ENCODE peak calls at places on chromosome 14, in four cellular contexts. V is foreskin fibroblast, C is fibroblast of pulmonary artery, F is stomach. G is an unnamed sample.

GRCh38 chr14:74853581-74853980 is 22.4 kb downstream of the PROX2 start:
- DNase-seq in V (no peak), C (no peak), F (no peak), G (no peak)

GRCh38 chr14:32345311-32345771 is 16.2 kb downstream of the AKAP6 start:
- DNase-seq in V (no peak), C (peak), F (no peak), G (no peak)

GRCh38 chr14:99260652-99261551 is 11.1 kb downstream of the BCL11B start:
- DNase-seq in V (no peak), C (no peak), F (no peak), G (no peak)

GRCh38 chr14:81464253-81465001 is 64.3 kb upstream of the STON2 start:
- DNase-seq in V (peak), C (peak), F (no peak), G (peak)

GRCh38 chr14:80464531-80465149 is 253.3 kb upstream of the DIO2 start:
- DNase-seq in V (no peak), C (no peak), F (no peak), G (no peak)

GRCh38 chr14:88481794-88482193 is 73.0 kb downstream of the PTPN21 start:
- DNase-seq in V (no peak), C (no peak), F (no peak), G (no peak)

GRCh38 chr14:22978873-22979671 is 3.3 kb downstream of the AJUBA start:
- DNase-seq in V (no peak), C (no peak), F (no peak), G (no peak)

GRCh38 chr14:76380991-76381390 is 5.1 kb downstream of the ESRRB start:
- DNase-seq in V (no peak), C (no peak), F (no peak), G (no peak)

GRCh38 chr14:83706555-83706954 is 1823.4 kb upstream of the FLRT2 start:
- DNase-seq in V (peak), C (no peak), F (no peak), G (no peak)

GRCh38 chr14:68619805-68620574 is 172.9 kb downstream of the ZFP36L1 start:
- DNase-seq in V (peak), C (peak), F (no peak), G (no peak)

GRCh38 chr14:68535404-68536024 is 257.4 kb downstream of the ZFP36L1 start:
- DNase-seq in V (peak), C (peak), F (no peak), G (no peak)

GRCh38 chr14:103879570-103880333 is 32.4 kb upstream of the PPP1R13B start:
- DNase-seq in V (peak), C (no peak), F (peak), G (no peak)

GRCh38 chr14:73191441-73191840 is 45.9 kb upstream of the PAPLN start:
- DNase-seq in V (no peak), C (no peak), F (no peak), G (no peak)

GRCh38 chr14:46550836-46551235 is 100.7 kb downstream of the RPL10L start:
- DNase-seq in V (no peak), C (no peak), F (no peak), G (no peak)

GRCh38 chr14:89283327-89284060 is 133.5 kb downstream of the FOXN3 start:
- DNase-seq in V (no peak), C (no peak), F (no peak), G (no peak)

GRCh38 chr14:20743556-20743955 is 2.1 kb upstream of the EDDM3A start:
- DNase-seq in V (no peak), C (no peak), F (no peak), G (no peak)

GRCh38 chr14:68143341-68143807 is 323.8 kb downstream of the RAD51B start:
- DNase-seq in V (peak), C (peak), F (peak), G (peak)

GRCh38 chr14:70812124-70812818 is 3.0 kb upstream of the MAP3K9 start:
- DNase-seq in V (no peak), C (no peak), F (no peak), G (no peak)

GRCh38 chr14:53784688-53785087 is 171.9 kb downstream of the BMP4 start:
- DNase-seq in V (no peak), C (no peak), F (no peak), G (no peak)

GRCh38 chr14:77598366-77599050 is 17.9 kb downstream of the SPTLC2 start:
- DNase-seq in V (no peak), C (no peak), F (no peak), G (no peak)

GRCh38 chr14:75399819-75400678 is 27.8 kb upstream of the JDP2 start:
- DNase-seq in V (peak), C (peak), F (peak), G (no peak)

GRCh38 chr14:92460541-92460915 is 53.1 kb upstream of the RIN3 start:
- DNase-seq in V (no peak), C (no peak), F (peak), G (no peak)

GRCh38 chr14:92458959-92459478 is 54.6 kb upstream of the RIN3 start:
- DNase-seq in V (no peak), C (no peak), F (no peak), G (no peak)

GRCh38 chr14:92460916-92461579 is 52.5 kb upstream of the RIN3 start:
- DNase-seq in V (peak), C (peak), F (peak), G (peak)

GRCh38 chr14:92458136-92458958 is 55.2 kb upstream of the RIN3 start:
- DNase-seq in V (no peak), C (no peak), F (no peak), G (no peak)

DNA sequence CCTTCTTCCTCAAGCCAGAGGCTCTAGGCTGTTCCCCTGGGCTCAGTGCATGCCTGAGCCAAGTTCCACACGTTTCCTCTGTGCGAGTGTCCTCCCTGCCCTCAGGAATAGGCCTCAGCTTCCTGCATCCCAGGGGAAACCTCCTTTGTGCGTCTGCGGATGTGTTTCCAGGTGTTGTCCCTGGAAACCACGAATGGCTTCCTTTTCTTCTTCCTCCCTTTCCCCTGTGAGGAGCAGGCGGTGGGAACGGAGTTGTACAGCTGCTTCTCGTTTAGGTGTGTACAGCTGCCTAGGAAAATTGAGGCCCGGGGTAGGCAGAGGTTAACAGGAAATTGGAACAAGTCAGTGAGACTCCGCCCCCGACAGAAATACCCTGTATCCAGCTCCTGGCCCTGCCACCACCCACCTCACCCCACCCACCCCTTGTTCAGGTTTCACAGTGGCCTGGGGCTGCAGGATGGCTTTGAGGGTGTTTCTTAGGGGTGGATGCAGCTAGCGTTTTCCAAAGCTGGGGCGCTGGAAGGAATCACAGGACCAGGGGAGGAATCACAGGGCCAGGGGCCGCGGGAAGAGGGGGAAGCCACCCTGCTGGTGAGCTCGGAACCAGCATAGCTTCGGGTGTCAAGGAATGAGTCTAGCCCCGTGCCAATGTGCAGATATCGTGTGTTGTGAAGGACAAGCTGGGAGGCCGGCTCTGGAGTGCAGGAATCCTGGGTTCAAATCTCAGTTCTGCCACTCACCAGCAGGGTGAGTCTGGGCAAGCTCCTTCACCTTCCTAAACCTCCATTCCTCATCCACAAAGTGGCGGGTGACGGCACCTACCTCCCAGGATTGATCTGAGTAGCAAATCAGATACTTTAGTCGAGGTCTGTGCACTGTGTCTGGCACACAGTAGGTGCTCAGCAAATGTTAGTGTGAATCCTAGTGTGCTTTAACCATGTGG is 53.8 kb upstream of the RIN3 start:
- DNase-seq in V (no peak), C (peak), F (no peak), G (no peak)
- TF ChIP-seq CTCF in V (no peak), C (peak), F (no peak), G (no peak)

GRCh38 chr14:56805992-56806737 is 4.1 kb downstream of the OTX2 start:
- DNase-seq in V (no peak), C (no peak), F (no peak), G (no peak)

GRCh38 chr14:56809262-56810215 is 740 bp downstream of the OTX2 start:
- DNase-seq in V (no peak), C (no peak), F (no peak), G (no peak)

GRCh38 chr14:56805201-56805991 is 4.9 kb downstream of the OTX2 start:
- DNase-seq in V (no peak), C (no peak), F (no peak), G (no peak)

GRCh38 chr14:56808314-56809201 is 1.7 kb downstream of the OTX2 start:
- DNase-seq in V (no peak), C (no peak), F (no peak), G (no peak)

GRCh38 chr14:56807586-56808168 is 2.6 kb downstream of the OTX2 start:
- DNase-seq in V (no peak), C (no peak), F (no peak), G (no peak)
- H3K4me3 ChIP-seq in V (no peak), C (no peak), F (no peak), G (no peak)

GRCh38 chr14:21894003-21894897 is 220.6 kb upstream of the OR4E1 start:
- DNase-seq in V (no peak), C (no peak), F (peak), G (no peak)
- TF ChIP-seq CTCF in V (no peak), C (peak), F (no peak), G (peak)

GRCh38 chr14:49999826-50000214 is 106.9 kb downstream of the ARF6 start:
- DNase-seq in V (no peak), C (no peak), F (no peak), G (no peak)
- H3K4me3 ChIP-seq in V (peak), C (no peak), F (no peak), G (no peak)

GRCh38 chr14:59018460-59018859 is 170.0 kb upstream of the DAAM1 start:
- DNase-seq in V (no peak), C (no peak), F (no peak), G (no peak)

GRCh38 chr14:59017285-59017965 is 171.0 kb upstream of the DAAM1 start:
- DNase-seq in V (no peak), C (no peak), F (no peak), G (no peak)

GRCh38 chr14:59018978-59019377 is 169.5 kb upstream of the DAAM1 start:
- DNase-seq in V (no peak), C (peak), F (no peak), G (no peak)

GRCh38 chr14:59013672-59014298 is 174.7 kb upstream of the DAAM1 start:
- DNase-seq in V (peak), C (peak), F (no peak), G (peak)

DNA sequence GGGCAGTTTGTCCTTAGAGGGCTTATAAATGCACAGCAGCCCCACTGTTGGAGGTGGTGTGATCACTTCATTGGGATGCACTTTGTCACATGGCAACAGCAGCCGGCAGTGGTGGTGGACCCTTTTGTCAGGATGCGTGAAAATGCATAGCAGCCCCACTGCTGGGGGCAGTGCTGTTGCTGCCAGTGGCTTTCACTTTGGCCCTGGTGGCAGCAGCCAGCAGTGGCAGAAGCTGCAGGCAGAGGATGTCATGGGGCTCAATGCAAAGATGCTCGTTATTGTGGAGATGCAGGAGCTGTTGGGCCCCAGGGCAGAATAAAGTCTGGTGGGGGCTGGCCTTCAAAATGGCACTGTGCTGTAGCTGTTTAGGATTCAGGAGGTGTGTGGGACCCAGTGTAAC is 173.0 kb upstream of the DAAM1 start:
- DNase-seq in V (no peak), C (no peak), F (no peak), G (no peak)
- TF ChIP-seq CTCF in V (no peak), C (no peak), F (no peak), G (no peak)

GRCh38 chr14:85934886-85935254 is 404.9 kb downstream of the FLRT2 start:
- DNase-seq in V (no peak), C (no peak), F (no peak), G (no peak)
- H3K4me3 ChIP-seq in V (peak), C (peak), F (peak), G (no peak)

DNA sequence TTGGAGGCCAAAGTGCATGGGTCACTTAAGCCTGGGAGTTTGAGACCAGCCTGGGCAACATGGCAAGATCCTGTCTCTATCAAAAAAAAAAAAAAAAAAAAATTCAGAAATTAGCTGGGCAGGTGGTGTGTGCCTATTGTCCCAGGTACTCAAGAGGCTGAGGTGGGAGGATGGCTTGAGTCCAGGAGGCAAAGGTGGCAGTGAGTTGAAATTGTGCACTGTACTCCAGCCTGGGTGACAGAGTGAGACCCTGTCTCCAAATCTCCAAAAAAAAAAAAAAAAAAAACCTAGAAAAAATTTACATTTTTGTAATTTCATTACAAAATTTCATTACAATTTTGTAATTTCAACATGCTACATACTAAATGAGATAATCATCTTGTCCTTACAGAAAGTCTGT is 42.7 kb downstream of the SYNE2 start:
- DNase-seq in V (no peak), C (no peak), F (no peak), G (no peak)
- TF ChIP-seq CTCF in V (no peak), C (no peak), F (no peak), G (no peak)

DNA sequence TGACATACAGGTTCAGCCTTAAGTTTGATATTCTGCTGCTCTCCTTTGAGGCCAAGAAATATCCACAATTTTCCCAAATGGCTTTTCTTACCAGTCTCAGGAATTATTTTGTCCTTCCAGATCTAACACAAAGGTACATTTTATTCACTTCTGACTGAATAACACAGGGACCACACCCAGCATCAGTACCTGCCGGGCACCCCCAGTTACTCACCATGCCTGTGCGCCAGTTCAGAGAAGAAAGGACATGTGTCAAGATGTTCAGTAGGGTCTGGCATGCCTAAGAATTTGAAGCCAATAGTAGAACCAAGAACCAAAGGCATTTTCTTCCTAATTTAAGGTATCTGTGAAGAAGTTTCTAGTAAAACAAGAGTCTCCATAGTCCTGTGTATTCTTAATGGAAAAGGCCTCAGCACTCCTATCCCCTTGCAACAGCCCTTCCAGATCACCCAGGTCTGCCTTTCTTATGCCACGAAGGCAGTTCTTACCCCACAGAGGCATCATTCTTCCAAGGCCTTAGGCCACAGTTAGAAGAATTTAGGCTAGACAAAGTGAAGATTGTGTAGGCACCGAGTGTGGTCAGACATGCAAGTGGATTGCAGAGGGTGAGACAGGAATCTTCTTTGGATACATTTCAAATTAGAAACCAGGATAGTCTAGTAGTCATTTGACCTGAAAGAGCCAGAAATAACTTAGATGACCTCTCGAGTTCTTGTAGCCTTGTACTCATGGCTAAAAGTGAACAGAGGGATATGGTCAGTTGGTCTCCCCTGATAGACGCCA is 140.1 kb upstream of the HIF1A start:
- DNase-seq in V (no peak), C (no peak), F (no peak), G (no peak)
- H3K4me3 ChIP-seq in V (no peak), C (no peak), F (no peak), G (no peak)

GRCh38 chr14:90883782-90884181 is 67.6 kb upstream of the TTC7B start:
- DNase-seq in V (peak), C (no peak), F (no peak), G (no peak)

GRCh38 chr14:90880282-90880681 is 64.1 kb upstream of the TTC7B start:
- DNase-seq in V (no peak), C (no peak), F (no peak), G (no peak)

GRCh38 chr14:90886297-90886830 is 70.1 kb upstream of the TTC7B start:
- DNase-seq in V (no peak), C (no peak), F (no peak), G (no peak)

GRCh38 chr14:90883197-90883596 is 67.0 kb upstream of the TTC7B start:
- DNase-seq in V (no peak), C (no peak), F (no peak), G (no peak)
- TF ChIP-seq CTCF in V (no peak), C (no peak), F (no peak), G (no peak)

DNA sequence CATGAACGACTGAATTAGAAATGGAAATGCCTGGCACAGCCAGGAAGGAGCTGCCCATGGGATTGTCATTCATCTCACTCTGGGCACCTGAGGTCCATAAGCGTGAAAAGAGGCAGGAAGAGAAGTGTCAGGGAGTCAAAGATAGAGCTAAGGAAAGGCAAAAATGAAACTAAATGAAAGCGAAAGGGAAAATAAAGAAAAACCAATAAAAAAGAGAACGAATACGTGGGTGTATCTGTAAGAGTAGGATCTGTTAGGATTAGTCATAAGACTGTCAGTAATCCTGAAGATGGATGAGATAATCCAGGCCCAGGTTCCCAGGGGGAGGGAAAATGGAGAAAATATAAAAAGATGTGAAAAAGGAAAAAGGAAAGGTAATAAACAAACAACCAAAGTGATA is 23.5 kb downstream of the MEG3 start:
- DNase-seq in V (no peak), C (no peak), F (no peak), G (no peak)
- H3K4me3 ChIP-seq in V (no peak), C (no peak), F (no peak), G (no peak)

G was measured in astrocyte of the cerebellum.